ENCODE peak calls at places on chromosome 21, in ten cellular contexts. One of them, this sample, is unnamed.

GRCh38 chr21:14545906-14546480 is at the start of gene SAMSN1:
- DNase-seq in fibroblast of lung: no peak
- DNase-seq in omental fat pad: no peak
- DNase-seq in cardiac muscle cell: no peak
- DNase-seq in cardiac fibroblast: peak; percentile 80
- DNase-seq in Panc1: no peak
- DNase-seq in AG09309: no peak
- DNase-seq in K562: peak; percentile 91
- DNase-seq in RWPE1: no peak
- DNase-seq in pancreas: no peak
- DNase-seq in this sample: no peak

GRCh38 chr21:15138475-15138874 is 73.7 kb upstream of the NRIP1 start:
- DNase-seq in pancreas: peak; percentile 70
- DNase-seq in omental fat pad: no peak
- DNase-seq in cardiac muscle cell: no peak
- DNase-seq in RWPE1: no peak
- DNase-seq in K562: no peak
- DNase-seq in AG09309: no peak
- DNase-seq in Panc1: no peak
- DNase-seq in fibroblast of lung: no peak
- DNase-seq in cardiac fibroblast: no peak
- DNase-seq in this sample: no peak

GRCh38 chr21:18170221-18170620 is 74.4 kb upstream of the CHODL start:
- DNase-seq in RWPE1: no peak
- DNase-seq in fibroblast of lung: no peak
- DNase-seq in cardiac fibroblast: no peak
- DNase-seq in pancreas: no peak
- DNase-seq in AG09309: no peak
- DNase-seq in Panc1: no peak
- DNase-seq in K562: no peak
- DNase-seq in omental fat pad: no peak
- DNase-seq in cardiac muscle cell: no peak
- DNase-seq in this sample: no peak

GRCh38 chr21:34912022-34912933 is 136.8 kb downstream of the RUNX1 start:
- DNase-seq in cardiac fibroblast: no peak
- DNase-seq in RWPE1: no peak
- DNase-seq in omental fat pad: no peak
- DNase-seq in Panc1: no peak
- DNase-seq in K562: no peak
- DNase-seq in fibroblast of lung: no peak
- DNase-seq in cardiac muscle cell: no peak
- DNase-seq in pancreas: no peak
- DNase-seq in AG09309: no peak
- DNase-seq in this sample: no peak

GRCh38 chr21:20998456-20998789 is 214 bp downstream of the NCAM2 start:
- DNase-seq in pancreas: no peak
- DNase-seq in fibroblast of lung: no peak
- DNase-seq in cardiac fibroblast: no peak
- DNase-seq in RWPE1: peak; percentile 16
- DNase-seq in AG09309: no peak
- DNase-seq in Panc1: no peak
- DNase-seq in omental fat pad: no peak
- DNase-seq in K562: no peak
- DNase-seq in cardiac muscle cell: no peak
- DNase-seq in this sample: peak; percentile 51

GRCh38 chr21:46322351-46323226 is 1.1 kb downstream of the C21orf58 start:
- DNase-seq in omental fat pad: no peak
- DNase-seq in cardiac fibroblast: peak; percentile 51
- DNase-seq in K562: peak; percentile 57
- DNase-seq in Panc1: no peak
- DNase-seq in fibroblast of lung: peak; percentile 62
- DNase-seq in RWPE1: no peak
- DNase-seq in cardiac muscle cell: peak; percentile 21
- DNase-seq in AG09309: no peak
- DNase-seq in pancreas: no peak
- DNase-seq in this sample: no peak

GRCh38 chr21:33847586-33848251 is 67.9 kb downstream of the ATP5PO start:
- DNase-seq in fibroblast of lung: no peak
- DNase-seq in cardiac muscle cell: no peak
- DNase-seq in cardiac fibroblast: no peak
- DNase-seq in RWPE1: no peak
- DNase-seq in Panc1: no peak
- DNase-seq in AG09309: no peak
- DNase-seq in pancreas: no peak
- DNase-seq in omental fat pad: no peak
- DNase-seq in K562: no peak
- DNase-seq in this sample: no peak

GRCh38 chr21:15051652-15052554 is 12.9 kb downstream of the NRIP1 start:
- DNase-seq in cardiac fibroblast: peak; percentile 50
- DNase-seq in pancreas: no peak
- DNase-seq in omental fat pad: no peak
- DNase-seq in AG09309: no peak
- DNase-seq in RWPE1: peak; percentile 10
- DNase-seq in K562: peak; percentile 25
- DNase-seq in Panc1: no peak
- DNase-seq in cardiac muscle cell: peak; percentile 26
- DNase-seq in fibroblast of lung: peak; percentile 66
- DNase-seq in this sample: no peak

GRCh38 chr21:46599251-46599572 is 5.7 kb downstream of the S100B start:
- DNase-seq in Panc1: no peak
- DNase-seq in cardiac fibroblast: peak; percentile 94
- DNase-seq in cardiac muscle cell: peak; percentile 29
- DNase-seq in AG09309: peak; percentile 68
- DNase-seq in RWPE1: no peak
- DNase-seq in K562: peak; percentile 67
- DNase-seq in omental fat pad: no peak
- DNase-seq in pancreas: no peak
- DNase-seq in fibroblast of lung: peak; percentile 94
- DNase-seq in this sample: no peak

DNA sequence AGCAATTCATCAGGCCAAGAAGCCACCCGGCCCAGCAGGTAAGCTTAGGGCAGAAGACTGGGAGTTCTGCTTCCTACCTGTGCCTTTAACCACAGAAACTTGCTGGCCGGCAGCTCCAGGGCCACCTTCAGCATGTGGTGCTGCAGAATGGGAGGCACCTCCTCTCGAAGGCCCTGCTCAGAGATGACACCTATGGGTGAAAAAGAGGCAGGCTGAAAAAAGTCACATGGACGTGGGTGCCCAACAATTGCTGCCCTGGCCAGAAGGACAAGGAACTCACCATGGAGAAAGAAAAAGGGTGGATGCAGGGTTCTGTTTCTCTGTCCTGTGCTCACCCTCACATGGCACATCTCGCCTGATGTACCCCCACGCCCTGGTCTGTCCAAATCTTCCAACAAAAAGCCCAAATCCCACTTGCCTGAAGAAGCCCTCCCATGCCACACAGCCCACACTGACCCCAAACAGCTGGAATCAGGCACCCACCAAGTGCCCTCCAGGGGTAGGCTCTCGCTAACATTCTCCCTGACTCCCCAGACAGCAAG is 33.0 kb downstream of the URB1 start:
- DNase-seq in Panc1: no peak
- DNase-seq in pancreas: no peak
- DNase-seq in K562: peak; percentile 20
- DNase-seq in cardiac fibroblast: no peak
- DNase-seq in AG09309: no peak
- DNase-seq in RWPE1: no peak
- DNase-seq in cardiac muscle cell: no peak
- DNase-seq in fibroblast of lung: no peak
- DNase-seq in omental fat pad: no peak
- DNase-seq in this sample: peak; percentile 15
- TF ChIP-seq CTCF in Panc1: no peak
- TF ChIP-seq CTCF in pancreas: no peak
- TF ChIP-seq CTCF in K562: no peak
- TF ChIP-seq CTCF in cardiac fibroblast: peak; percentile 29
- TF ChIP-seq CTCF in AG09309: peak; percentile 38
- TF ChIP-seq CTCF in RWPE1: no peak
- TF ChIP-seq CTCF in cardiac muscle cell: peak; percentile 24
- TF ChIP-seq CTCF in fibroblast of lung: peak; percentile 25
- TF ChIP-seq CTCF in omental fat pad: no peak
- TF ChIP-seq CTCF in this sample: peak; percentile 51

GRCh38 chr21:38337793-38338192 is 81.0 kb downstream of the KCNJ15 start:
- DNase-seq in Panc1: no peak
- DNase-seq in cardiac fibroblast: no peak
- DNase-seq in pancreas: no peak
- DNase-seq in K562: no peak
- DNase-seq in AG09309: no peak
- DNase-seq in RWPE1: peak; percentile 38
- DNase-seq in omental fat pad: no peak
- DNase-seq in fibroblast of lung: no peak
- DNase-seq in cardiac muscle cell: no peak
- DNase-seq in this sample: no peak

GRCh38 chr21:38334866-38335265 is 78.1 kb downstream of the KCNJ15 start:
- DNase-seq in pancreas: no peak
- DNase-seq in fibroblast of lung: no peak
- DNase-seq in cardiac muscle cell: no peak
- DNase-seq in AG09309: no peak
- DNase-seq in omental fat pad: no peak
- DNase-seq in K562: peak; percentile 10
- DNase-seq in Panc1: no peak
- DNase-seq in RWPE1: no peak
- DNase-seq in cardiac fibroblast: no peak
- DNase-seq in this sample: no peak

GRCh38 chr21:38330671-38331070 is 73.9 kb downstream of the KCNJ15 start:
- DNase-seq in K562: no peak
- DNase-seq in omental fat pad: no peak
- DNase-seq in fibroblast of lung: no peak
- DNase-seq in pancreas: no peak
- DNase-seq in cardiac fibroblast: no peak
- DNase-seq in cardiac muscle cell: no peak
- DNase-seq in Panc1: no peak
- DNase-seq in RWPE1: no peak
- DNase-seq in AG09309: no peak
- DNase-seq in this sample: no peak

GRCh38 chr21:38329176-38329575 is 72.4 kb downstream of the KCNJ15 start:
- DNase-seq in RWPE1: no peak
- DNase-seq in omental fat pad: no peak
- DNase-seq in Panc1: no peak
- DNase-seq in cardiac fibroblast: no peak
- DNase-seq in AG09309: no peak
- DNase-seq in fibroblast of lung: no peak
- DNase-seq in cardiac muscle cell: no peak
- DNase-seq in K562: no peak
- DNase-seq in pancreas: no peak
- DNase-seq in this sample: no peak

DNA sequence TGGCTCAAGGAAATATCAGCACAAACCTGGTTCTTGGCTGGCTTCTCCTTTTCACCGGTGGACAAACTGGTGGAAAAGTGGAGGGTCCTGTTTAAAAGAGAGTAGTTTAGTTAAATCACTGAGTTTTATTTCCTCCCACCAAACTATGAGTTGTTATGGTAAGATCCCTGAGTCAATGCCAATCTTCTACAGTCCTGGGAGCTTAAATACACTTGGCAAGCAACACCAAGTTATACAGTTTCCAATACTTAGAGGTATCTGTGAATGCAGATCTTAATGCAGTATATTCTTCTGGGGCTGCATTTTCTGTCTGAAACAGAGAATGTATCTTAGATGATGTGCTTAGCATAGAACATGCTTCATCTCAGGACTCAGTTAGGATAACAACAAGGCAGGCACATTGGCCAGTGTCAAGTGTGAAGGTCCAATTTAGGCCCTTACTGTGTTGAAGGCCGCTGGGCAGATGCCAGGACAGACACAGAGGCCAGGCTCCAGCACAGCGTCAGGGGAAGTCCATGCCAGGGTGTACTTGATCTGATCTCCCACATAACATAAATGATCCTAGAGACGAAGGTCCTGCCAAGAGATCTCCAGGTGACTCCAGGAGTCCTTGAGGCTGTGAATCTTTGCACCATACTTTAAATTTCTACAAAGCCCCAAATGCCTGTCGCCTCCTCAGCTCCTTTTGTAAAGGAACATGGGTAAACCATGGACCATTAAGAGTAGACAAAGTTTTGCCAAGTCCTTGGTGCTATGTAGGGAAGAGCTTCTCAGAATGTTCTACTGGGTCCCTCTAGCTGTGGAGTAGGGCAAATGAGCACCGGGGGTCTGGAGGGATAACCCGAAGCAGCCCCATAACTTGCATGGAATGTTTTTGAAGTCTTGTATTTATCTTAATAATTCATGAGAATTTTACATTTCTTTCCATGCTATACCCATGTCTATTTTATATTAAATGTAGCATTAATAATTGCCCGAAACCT is 76.8 kb downstream of the KCNJ15 start:
- DNase-seq in cardiac fibroblast: peak; percentile 49
- DNase-seq in omental fat pad: no peak
- DNase-seq in fibroblast of lung: no peak
- DNase-seq in RWPE1: no peak
- DNase-seq in K562: peak; percentile 17
- DNase-seq in pancreas: no peak
- DNase-seq in cardiac muscle cell: no peak
- DNase-seq in Panc1: no peak
- DNase-seq in AG09309: no peak
- DNase-seq in this sample: no peak
- TF ChIP-seq CTCF in cardiac fibroblast: peak; percentile 44
- TF ChIP-seq CTCF in omental fat pad: no peak
- TF ChIP-seq CTCF in fibroblast of lung: peak; percentile 40
- TF ChIP-seq CTCF in RWPE1: no peak
- TF ChIP-seq CTCF in K562: peak; percentile 33
- TF ChIP-seq CTCF in pancreas: no peak
- TF ChIP-seq CTCF in cardiac muscle cell: peak; percentile 62
- TF ChIP-seq CTCF in Panc1: no peak
- TF ChIP-seq CTCF in AG09309: peak; percentile 50
- TF ChIP-seq CTCF in this sample: peak; percentile 25

GRCh38 chr21:28516996-28517592 is 475.6 kb downstream of the LTN1 start:
- DNase-seq in AG09309: no peak
- DNase-seq in cardiac fibroblast: peak; percentile 65
- DNase-seq in pancreas: peak; percentile 62
- DNase-seq in RWPE1: peak; percentile 15
- DNase-seq in K562: peak; percentile 14
- DNase-seq in fibroblast of lung: peak; percentile 47
- DNase-seq in omental fat pad: no peak
- DNase-seq in Panc1: peak; percentile 15
- DNase-seq in cardiac muscle cell: peak; percentile 84
- DNase-seq in this sample: no peak
- TF ChIP-seq CTCF in AG09309: no peak
- TF ChIP-seq CTCF in cardiac fibroblast: peak; percentile 65
- TF ChIP-seq CTCF in pancreas: peak; percentile 55
- TF ChIP-seq CTCF in RWPE1: no peak
- TF ChIP-seq CTCF in K562: no peak
- TF ChIP-seq CTCF in fibroblast of lung: peak; percentile 56
- TF ChIP-seq CTCF in omental fat pad: no peak
- TF ChIP-seq CTCF in Panc1: peak; percentile 75
- TF ChIP-seq CTCF in cardiac muscle cell: peak; percentile 80
- TF ChIP-seq CTCF in this sample: peak; percentile 42

DNA sequence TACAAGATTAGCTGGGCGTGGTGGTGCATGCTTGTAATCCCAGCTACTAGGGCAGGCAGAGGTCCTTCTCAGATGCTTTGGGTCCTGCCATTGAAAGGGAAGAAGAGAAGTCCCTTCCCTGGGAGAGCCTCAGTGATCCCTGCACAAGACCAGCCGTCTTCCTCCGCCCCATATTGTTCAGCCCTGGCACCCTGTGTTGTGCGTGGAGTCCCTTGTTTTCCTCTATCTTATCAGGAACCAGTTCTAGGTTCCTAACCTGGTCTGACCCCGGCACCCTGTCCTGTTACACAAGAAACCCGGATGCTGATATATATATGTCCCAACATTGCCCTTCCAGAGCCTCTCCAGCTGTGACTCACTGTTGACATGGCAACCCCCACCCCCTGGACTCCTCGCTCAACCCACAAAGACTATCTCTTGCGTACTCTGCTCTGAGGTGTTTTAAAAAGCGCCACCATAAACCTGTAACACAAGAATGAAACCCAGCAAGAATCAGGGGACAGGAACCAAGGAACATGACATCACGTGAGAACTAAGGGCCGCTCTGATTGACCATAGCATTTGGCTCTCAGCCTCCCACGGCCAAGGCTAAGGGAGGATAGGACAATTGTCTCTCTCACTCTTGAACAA is 4.8 kb downstream of the MX2 start:
- DNase-seq in fibroblast of lung: peak; percentile 80
- DNase-seq in K562: peak; percentile 45
- DNase-seq in Panc1: no peak
- DNase-seq in omental fat pad: no peak
- DNase-seq in cardiac fibroblast: peak; percentile 81
- DNase-seq in cardiac muscle cell: no peak
- DNase-seq in pancreas: peak; percentile 53
- DNase-seq in RWPE1: peak; percentile 96
- DNase-seq in AG09309: peak; percentile 63
- DNase-seq in this sample: peak; percentile 64
- TF ChIP-seq CTCF in fibroblast of lung: no peak
- TF ChIP-seq CTCF in K562: no peak
- TF ChIP-seq CTCF in Panc1: no peak
- TF ChIP-seq CTCF in omental fat pad: no peak
- TF ChIP-seq CTCF in cardiac fibroblast: no peak
- TF ChIP-seq CTCF in cardiac muscle cell: no peak
- TF ChIP-seq CTCF in pancreas: no peak
- TF ChIP-seq CTCF in RWPE1: no peak
- TF ChIP-seq CTCF in AG09309: no peak
- TF ChIP-seq CTCF in this sample: no peak